ENCODE peak calls at places on chromosomes 3 and 15, in six cellular contexts. S is fibroblast of lung, R is germinal center, W is nephron progenitor cell, B is HTR-8/SVneo, Z is neuronal stem cell. V is an unnamed sample.

GRCh38 chr3:36649078-36649477 is 115.3 kb downstream of the DCLK3 start:
- DNase-seq in Z (no peak), R (no peak), S (peak), W (no peak), B (no peak), V (no peak)

GRCh38 chr15:70376929-70377691 is 279.4 kb upstream of the TLE3 start:
- DNase-seq in R (no peak), W (peak), Z (no peak), S (peak), B (no peak), V (no peak)

GRCh38 chr3:52121813-52122212 is 32.4 kb downstream of the POC1A start:
- DNase-seq in Z (no peak), B (no peak), W (no peak), S (no peak), R (peak), V (no peak)

GRCh38 chr3:126449621-126450051 is 26.1 kb downstream of the ZXDC start:
- DNase-seq in B (no peak), R (no peak), W (no peak), Z (no peak), S (no peak), V (no peak)

GRCh38 chr3:186467969-186468368 is 76.2 kb downstream of the CRYGS start:
- DNase-seq in S (no peak), B (no peak), W (no peak), R (no peak), Z (no peak), V (no peak)

GRCh38 chr3:14461748-14462324 is 59.4 kb downstream of the SLC6A6 start:
- DNase-seq in B (peak), Z (no peak), R (no peak), S (peak), W (peak), V (no peak)

GRCh38 chr15:63860161-63860954 is 26.6 kb upstream of the HERC1 start:
- DNase-seq in S (no peak), W (no peak), Z (no peak), R (peak), B (no peak), V (peak)

GRCh38 chr3:178950676-178951075 is 120.9 kb downstream of the ZMAT3 start:
- DNase-seq in Z (no peak), W (no peak), S (peak), R (no peak), B (no peak), V (no peak)

GRCh38 chr15:72341361-72341760 is 21.4 kb upstream of the CELF6 start:
- DNase-seq in B (no peak), S (peak), R (no peak), Z (peak), W (peak), V (no peak)